ENCODE peak calls at places on chromosomes 12 and 14, in six cellular contexts. C is foreskin fibroblast, V is SK-N-SH, H is psoas muscle, Y is cardiac fibroblast, N is IMR-90. U is an unnamed sample.

GRCh38 chr14:24274101-24274543 is 2.7 kb upstream of the RABGGTA start:
- DNase-seq in N (peak), H (peak), C (no peak), Y (no peak), V (no peak), U (peak)

GRCh38 chr14:35535794-35536112 is 1.8 kb downstream of the INSM2 start:
- DNase-seq in Y (no peak), H (no peak), N (no peak), C (no peak), V (no peak), U (no peak)

GRCh38 chr14:23294734-23295561 is 7.7 kb downstream of the PPP1R3E start:
- DNase-seq in Y (peak), C (peak), N (peak), H (peak), V (peak), U (peak)

GRCh38 chr12:6277982-6278438 is 32.5 kb upstream of the PLEKHG6 start:
- DNase-seq in V (no peak), C (no peak), Y (no peak), N (no peak), H (no peak), U (no peak)

GRCh38 chr14:82905762-82906161 is 1372.1 kb upstream of the SEL1L start:
- DNase-seq in H (no peak), C (no peak), V (no peak), N (no peak), Y (no peak), U (no peak)

GRCh38 chr14:75980856-75981255 is 939 bp downstream of the TGFB3 start:
- DNase-seq in Y (peak), V (peak), C (no peak), N (no peak), H (peak), U (peak)

GRCh38 chr14:89813485-89814080 is 140.9 kb downstream of the EFCAB11 start:
- DNase-seq in H (no peak), C (peak), Y (peak), N (peak), V (no peak), U (peak)

GRCh38 chr12:22935501-22935900 is 310.5 kb downstream of the ETNK1 start:
- DNase-seq in C (no peak), H (no peak), Y (no peak), N (no peak), V (no peak), U (peak)

GRCh38 chr12:56728139-56728861 is 3.2 kb upstream of the NACA start:
- DNase-seq in N (no peak), V (no peak), Y (no peak), H (no peak), C (no peak), U (no peak)

GRCh38 chr14:55458800-55459577 is 18.6 kb upstream of the TBPL2 start:
- DNase-seq in N (peak), Y (peak), V (no peak), H (no peak), C (no peak), U (peak)

GRCh38 chr12:79006306-79006705 is 141.7 kb downstream of the SYT1 start:
- DNase-seq in V (no peak), C (peak), N (peak), Y (peak), H (no peak), U (peak)

GRCh38 chr12:92208613-92209121 is 63.0 kb upstream of the BTG1 start:
- DNase-seq in V (no peak), H (no peak), Y (peak), N (peak), C (peak), U (peak)

GRCh38 chr12:114131824-114132223 is 165.7 kb upstream of the RBM19 start:
- DNase-seq in V (no peak), Y (no peak), C (no peak), H (no peak), N (no peak), U (no peak)

GRCh38 chr14:54480830-54481562 is 7.8 kb downstream of the GMFB start:
- DNase-seq in C (no peak), V (no peak), N (no peak), Y (no peak), H (no peak), U (no peak)

GRCh38 chr12:117498880-117499279 is 137.5 kb upstream of the NOS1 start:
- DNase-seq in Y (no peak), C (no peak), V (no peak), H (no peak), N (no peak), U (no peak)

GRCh38 chr14:77141592-77142288 is at the start of gene ZDHHC22:
- DNase-seq in H (no peak), V (peak), N (no peak), C (no peak), Y (no peak), U (no peak)

GRCh38 chr14:49641697-49642129 is 6.7 kb upstream of the DNAAF2 start:
- DNase-seq in N (peak), Y (no peak), V (no peak), H (no peak), C (no peak), U (no peak)

GRCh38 chr12:120940799-120941198 is 36.6 kb upstream of the SPPL3 start:
- DNase-seq in Y (no peak), N (peak), C (no peak), H (peak), V (no peak), U (peak)

DNA sequence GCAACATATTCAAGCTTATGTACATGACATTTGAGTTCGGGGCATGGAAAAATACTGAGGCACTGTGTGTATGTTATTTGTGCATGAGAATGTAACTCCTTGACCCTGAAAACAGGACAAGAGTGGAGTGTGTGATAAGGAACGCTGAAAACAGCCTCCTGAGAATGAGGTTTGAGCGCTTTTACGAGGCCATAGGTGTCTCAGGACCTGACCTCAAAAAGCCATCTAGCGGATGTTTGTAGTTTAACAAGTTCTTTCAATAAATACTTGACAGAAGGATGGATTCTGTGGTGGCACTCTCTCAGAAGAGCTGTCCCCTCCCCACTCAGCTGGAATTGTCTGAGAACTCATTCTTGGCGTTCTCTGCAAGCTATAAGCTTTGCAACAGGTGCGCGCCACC is 350.5 kb upstream of the TMTC1 start:
- DNase-seq in N (no peak), V (no peak), C (no peak), H (no peak), Y (no peak), U (no peak)
- TF ChIP-seq CTCF in N (no peak), V (no peak), C (no peak), H (no peak), Y (peak), U (no peak)

DNA sequence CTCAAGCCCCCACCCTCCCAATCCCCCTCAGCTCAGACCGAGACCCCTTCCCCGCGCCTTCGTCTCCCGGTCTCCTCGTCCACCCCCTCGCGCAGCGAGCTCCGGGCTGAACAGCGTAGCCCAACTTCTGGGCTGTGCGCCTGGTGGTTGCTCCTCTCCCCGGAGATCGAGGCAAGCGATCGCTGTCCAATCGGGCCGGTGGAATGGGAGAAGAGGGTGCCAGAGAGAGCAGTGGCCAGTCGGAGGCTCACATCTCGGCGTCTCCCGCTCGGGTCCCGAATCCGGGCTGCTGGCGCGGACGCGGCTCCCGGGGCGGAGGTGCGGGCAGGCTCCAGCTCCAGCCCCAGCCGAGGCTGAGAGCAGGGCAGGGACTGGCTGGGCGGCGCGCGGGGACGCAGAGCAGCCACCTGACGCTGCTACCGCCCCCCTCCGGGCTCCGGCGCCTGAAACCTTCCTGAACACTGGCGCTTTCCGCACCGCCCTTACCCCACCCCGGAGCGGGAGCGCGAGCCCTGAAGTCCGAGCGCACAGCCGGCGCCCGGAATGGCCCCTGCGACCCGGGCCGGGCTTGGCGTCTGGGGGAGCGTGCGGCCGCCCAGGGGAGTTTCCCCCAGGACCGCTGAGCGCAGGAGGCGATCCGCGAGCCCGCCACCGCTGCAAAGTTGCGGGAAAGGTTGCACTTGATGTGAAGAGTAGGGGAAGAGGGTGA is 508 bp upstream of the KCNH5 start:
- DNase-seq in N (peak), Y (peak), H (peak), V (peak), C (peak), U (peak)
- H3K4me3 ChIP-seq in N (peak), Y (peak), H (peak), V (peak), C (peak), U (peak)

DNA sequence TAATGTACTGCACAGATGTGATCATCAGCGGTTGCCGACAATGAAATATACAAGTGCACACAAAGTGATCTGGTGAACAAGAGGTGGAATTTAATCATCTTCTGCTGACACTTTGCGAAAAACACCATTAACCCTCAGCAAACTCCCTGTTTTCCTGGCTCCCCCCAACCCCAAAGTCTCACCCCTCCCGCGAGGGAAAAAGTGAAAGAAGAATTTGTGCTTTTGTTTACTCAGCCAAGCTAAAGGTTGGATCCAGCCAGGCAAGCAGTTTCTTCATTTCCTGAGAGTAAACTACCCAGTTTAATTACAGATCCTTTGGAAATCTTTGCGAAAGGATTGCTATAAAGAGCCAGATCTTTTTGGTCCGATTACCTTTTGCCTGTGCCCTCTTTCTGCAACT is 3.2 kb upstream of the LMO3 start:
- DNase-seq in V (no peak), N (no peak), C (no peak), H (no peak), Y (no peak), U (no peak)
- TF ChIP-seq CTCF in V (no peak), N (no peak), C (no peak), H (no peak), Y (no peak), U (no peak)

GRCh38 chr12:99911076-99911475 is 73.7 kb downstream of the ANKS1B start:
- DNase-seq in N (peak), H (peak), V (no peak), Y (peak), C (peak), U (peak)
- H3K4me3 ChIP-seq in N (no peak), H (peak), V (no peak), Y (no peak), C (no peak), U (no peak)

GRCh38 chr12:53381739-53382630 is 2.0 kb downstream of the SP1 start:
- DNase-seq in H (peak), V (no peak), Y (peak), N (peak), C (peak), U (peak)
- TF ChIP-seq CTCF in H (peak), V (peak), Y (peak), N (peak), C (peak), U (peak)

GRCh38 chr12:11823043-11823442 is 173.6 kb downstream of the ETV6 start:
- DNase-seq in Y (peak), H (no peak), C (peak), N (peak), V (no peak), U (peak)
- H3K4me3 ChIP-seq in Y (no peak), H (no peak), C (no peak), N (no peak), V (no peak), U (no peak)

GRCh38 chr12:87344699-87345098 is 684.5 kb downstream of the C12orf50 start:
- DNase-seq in C (no peak), N (no peak), Y (no peak), H (no peak), V (no peak), U (no peak)
- TF ChIP-seq CTCF in C (no peak), N (peak), Y (peak), H (no peak), V (no peak), U (peak)

GRCh38 chr12:109952873-109953272 is 43.3 kb downstream of the GIT2 start:
- DNase-seq in Y (no peak), V (no peak), H (peak), C (no peak), N (no peak), U (no peak)
- H3K4me3 ChIP-seq in Y (no peak), V (no peak), H (no peak), C (no peak), N (no peak), U (no peak)

DNA sequence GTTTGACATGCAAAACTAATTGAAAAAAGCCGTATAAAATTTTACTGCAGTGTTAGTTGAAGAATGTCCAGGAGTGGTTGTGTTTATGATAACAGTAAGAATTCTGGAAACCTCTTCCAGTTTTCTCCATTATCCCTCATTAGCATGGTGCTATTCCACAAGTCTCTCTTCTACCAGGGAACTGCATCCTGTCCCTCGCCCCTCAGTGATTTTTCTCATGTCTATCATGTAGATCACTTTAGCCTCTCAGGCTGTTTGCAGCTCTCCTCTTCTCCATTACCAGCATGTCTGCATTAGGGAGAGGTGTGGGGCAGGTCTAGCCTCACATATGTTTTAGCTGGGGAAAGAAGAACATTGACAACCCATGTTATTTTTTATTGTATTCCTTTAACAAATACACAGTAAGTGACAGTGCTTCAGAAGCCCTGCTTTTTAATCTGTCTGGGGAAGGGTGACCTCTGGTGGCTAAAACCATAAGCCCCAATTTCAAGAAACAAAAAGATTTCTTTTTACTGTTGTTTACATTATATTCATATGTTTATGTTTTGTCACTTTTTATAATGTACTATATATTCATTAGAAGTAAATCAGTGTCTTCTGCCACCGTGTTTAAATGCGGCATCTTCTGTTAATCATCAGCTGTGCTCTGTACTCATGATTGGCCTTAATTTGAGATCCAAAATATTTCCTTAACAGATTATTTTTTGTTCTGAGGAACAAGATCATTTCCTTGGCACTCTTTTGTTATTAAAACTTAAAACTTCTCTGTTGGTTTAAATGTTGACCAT is 70.7 kb downstream of the RASSF8 start:
- DNase-seq in C (peak), Y (peak), V (peak), H (no peak), N (peak), U (peak)
- TF ChIP-seq CTCF in C (peak), Y (peak), V (peak), H (peak), N (peak), U (peak)